ENCODE peak calls at places on chromosomes 3 and 15, in nine cellular contexts. E, B, D, T, Q, A, Z, M and C are unnamed samples.

GRCh38 chr3:27166888-27167287 is 202.3 kb downstream of the NEK10 start:
- DNase-seq in E (no peak), B (no peak), D (no peak), T (peak; percentile 74), Q (no peak), A (no peak), Z (peak; percentile 91), M (no peak), C (no peak)

GRCh38 chr3:128285042-128285924 is 132.0 kb downstream of the EEFSEC start:
- DNase-seq in E (no peak), B (peak; percentile 5), D (no peak), T (no peak), Q (peak; percentile 5), A (peak; percentile 53), Z (no peak), M (no peak), C (no peak)

GRCh38 chr3:160812304-160812703 is 56.3 kb downstream of the PPM1L start:
- DNase-seq in E (no peak), B (no peak), D (no peak), T (no peak), Q (no peak), A (no peak), Z (no peak), M (no peak), C (no peak)

GRCh38 chr15:32818758-32819405 is 101.1 kb downstream of the GREM1 start:
- DNase-seq in E (no peak), B (no peak), D (no peak), T (no peak), Q (peak; percentile 38), A (no peak), Z (peak; percentile 86), M (no peak), C (no peak)

GRCh38 chr15:71891026-71891425 is 80.7 kb downstream of the NR2E3 start:
- DNase-seq in E (no peak), B (no peak), D (no peak), T (no peak), Q (no peak), A (no peak), Z (peak; percentile 0), M (no peak), C (no peak)

GRCh38 chr3:195095035-195095703 is 175.8 kb downstream of the XXYLT1 start:
- DNase-seq in E (no peak), B (peak; percentile 80), D (no peak), T (no peak), Q (no peak), A (peak; percentile 88), Z (no peak), M (no peak), C (no peak)

GRCh38 chr15:80618666-80619481 is 76.2 kb upstream of the ABHD17C start:
- DNase-seq in E (no peak), B (no peak), D (no peak), T (no peak), Q (no peak), A (no peak), Z (peak; percentile 21), M (no peak), C (no peak)

GRCh38 chr3:134008630-134009156 is 21.0 kb downstream of the SLCO2A1 start:
- DNase-seq in E (no peak), B (no peak), D (no peak), T (peak; percentile 11), Q (no peak), A (no peak), Z (peak; percentile 84), M (peak; percentile 7), C (peak; percentile 10)

GRCh38 chr15:94234300-94234699 is 2.9 kb downstream of the MCTP2 start:
- DNase-seq in E (no peak), B (peak; percentile 16), D (no peak), T (no peak), Q (no peak), A (no peak), Z (no peak), M (peak; percentile 8), C (no peak)

GRCh38 chr3:178434206-178434805 is 101.9 kb upstream of the KCNMB2 start:
- DNase-seq in E (no peak), B (no peak), D (no peak), T (no peak), Q (no peak), A (no peak), Z (no peak), M (no peak), C (no peak)

GRCh38 chr3:194937144-194937543 is 251.5 kb downstream of the FAM43A start:
- DNase-seq in E (no peak), B (no peak), D (no peak), T (no peak), Q (no peak), A (no peak), Z (no peak), M (no peak), C (no peak)

GRCh38 chr3:129429080-129429451 is 630 bp upstream of the EFCAB12 start:
- DNase-seq in E (no peak), B (no peak), D (no peak), T (no peak), Q (no peak), A (no peak), Z (no peak), M (no peak), C (no peak)

GRCh38 chr3:81743096-81744025 is 18.1 kb downstream of the GBE1 start:
- DNase-seq in E (no peak), B (no peak), D (no peak), T (no peak), Q (peak; percentile 77), A (no peak), Z (peak; percentile 98), M (peak; percentile 75), C (peak; percentile 74)

GRCh38 chr3:105904683-105905320 is 36.0 kb upstream of the CBLB start:
- DNase-seq in E (no peak), B (no peak), D (no peak), T (no peak), Q (no peak), A (no peak), Z (peak; percentile 23), M (peak; percentile 2), C (no peak)

GRCh38 chr15:57500979-57501576 is 90.6 kb upstream of the MYZAP start:
- DNase-seq in E (no peak), B (no peak), D (no peak), T (no peak), Q (no peak), A (no peak), Z (no peak), M (no peak), C (no peak)
- H3K27ac ChIP-seq in E (no peak overlapping the region), B (no peak overlapping the region), D (no peak overlapping the region), T (no peak overlapping the region), Q (no peak overlapping the region), A (no peak overlapping the region), Z (no peak overlapping the region), M (no peak overlapping the region), C (no peak overlapping the region)

GRCh38 chr3:126655887-126656286 is 963 bp upstream of the TXNRD3 start:
- DNase-seq in E (no peak), B (no peak), D (no peak), T (no peak), Q (no peak), A (no peak), Z (no peak), M (no peak), C (peak; percentile 39)

GRCh38 chr3:126656376-126657134 is 1.6 kb upstream of the TXNRD3 start:
- DNase-seq in E (no peak), B (no peak), D (no peak), T (no peak), Q (no peak), A (no peak), Z (no peak), M (no peak), C (peak; percentile 30)

GRCh38 chr3:126658584-126658983 is 3.7 kb upstream of the TXNRD3 start:
- DNase-seq in E (no peak), B (no peak), D (no peak), T (no peak), Q (no peak), A (no peak), Z (no peak), M (no peak), C (peak; percentile 26)

GRCh38 chr3:126657901-126658300 is 3.0 kb upstream of the TXNRD3 start:
- DNase-seq in E (no peak), B (no peak), D (no peak), T (no peak), Q (no peak), A (no peak), Z (no peak), M (peak; percentile 82), C (peak; percentile 38)

GRCh38 chr3:126654571-126655393 is at the start of gene TXNRD3:
- DNase-seq in E (peak; percentile 90), B (peak; percentile 48), D (peak; percentile 62), T (peak; percentile 70), Q (peak; percentile 74), A (peak; percentile 91), Z (peak; percentile 49), M (peak; percentile 84), C (peak; percentile 86)
- TF ChIP-seq POLR2A in E (no peak), B (peak; percentile 17), D (peak; percentile 81), T (no peak), Q (peak; percentile 42), A (no peak), Z (peak; percentile 64), M (peak; percentile 79), C (no peak)

DNA sequence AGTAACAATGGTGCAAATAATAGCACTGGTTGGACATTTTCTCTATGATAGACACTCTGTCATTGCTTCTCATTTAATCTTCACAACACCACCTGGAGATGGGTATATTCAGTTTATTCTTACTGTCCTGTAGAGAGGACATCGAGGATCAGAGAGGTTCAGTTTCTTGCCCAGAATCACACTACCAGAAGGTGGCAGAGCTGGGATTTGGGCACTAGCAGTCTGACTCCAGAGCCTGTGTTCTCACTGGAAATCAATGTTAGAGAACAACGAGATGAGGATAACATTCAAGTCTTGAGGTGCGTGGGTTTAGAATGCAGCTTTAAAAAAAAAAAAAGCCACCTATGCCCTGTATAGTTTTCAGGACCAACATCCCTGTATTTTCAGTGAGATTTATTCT is 127.8 kb downstream of the SYNPR start:
- DNase-seq in E (no peak), B (no peak), D (no peak), T (no peak), Q (no peak), A (no peak), Z (no peak), M (no peak), C (no peak)
- TF ChIP-seq CTCF in E (no peak), B (peak; percentile 5), D (no peak), T (no peak), Q (no peak), A (no peak), Z (no peak), M (no peak), C (no peak)

GRCh38 chr3:13375464-13375863 is 44.7 kb downstream of the NUP210 start:
- DNase-seq in E (no peak), B (no peak), D (no peak), T (no peak), Q (no peak), A (no peak), Z (no peak), M (no peak), C (no peak)

GRCh38 chr3:13379191-13379830 is 40.8 kb downstream of the NUP210 start:
- DNase-seq in E (no peak), B (no peak), D (no peak), T (no peak), Q (no peak), A (no peak), Z (peak; percentile 84), M (peak; percentile 69), C (no peak)

GRCh38 chr3:13378155-13378554 is 42.0 kb downstream of the NUP210 start:
- DNase-seq in E (no peak), B (no peak), D (no peak), T (no peak), Q (no peak), A (no peak), Z (peak; percentile 5), M (no peak), C (no peak)

GRCh38 chr3:13376091-13376490 is 44.0 kb downstream of the NUP210 start:
- DNase-seq in E (no peak), B (no peak), D (no peak), T (no peak), Q (no peak), A (no peak), Z (no peak), M (no peak), C (no peak)

GRCh38 chr3:13377021-13377420 is 43.1 kb downstream of the NUP210 start:
- DNase-seq in E (no peak), B (no peak), D (no peak), T (no peak), Q (no peak), A (no peak), Z (no peak), M (no peak), C (no peak)
- H3K27ac ChIP-seq in E (no peak overlapping the region), B (no peak overlapping the region), D (no peak overlapping the region), T (no peak overlapping the region), Q (no peak overlapping the region), A (no peak overlapping the region), Z (no peak overlapping the region), M (no peak overlapping the region), C (no peak overlapping the region)